ENCODE peak calls at places on chromosomes 16 and 17, in four cellular contexts. One of them, this sample, is unnamed. For H3K36me3 and H3K4me1, the result is how much of the 10 kb centered on the place peaks cover.

GRCh38 chr16:86569843-86570447 is 3.3 kb downstream of the FOXC2 start:
- DNase-seq in kidney: no peak
- DNase-seq in OCI-LY7: peak
- DNase-seq in ascending aorta: no peak
- DNase-seq in this sample: no peak

GRCh38 chr16:82241469-82242052 is 71.5 kb upstream of the MPHOSPH6 start:
- DNase-seq in kidney: no peak
- DNase-seq in OCI-LY7: no peak
- DNase-seq in ascending aorta: no peak
- DNase-seq in this sample: no peak

GRCh38 chr16:77993586-77993985 is 28.8 kb upstream of the CLEC3A start:
- DNase-seq in kidney: no peak
- DNase-seq in OCI-LY7: no peak
- DNase-seq in ascending aorta: no peak
- DNase-seq in this sample: no peak

GRCh38 chr16:24504467-24505345 is 34.7 kb upstream of the RBBP6 start:
- DNase-seq in kidney: no peak
- DNase-seq in ascending aorta: no peak
- DNase-seq in OCI-LY7: peak
- DNase-seq in this sample: no peak

GRCh38 chr17:58338907-58339774 is 10.5 kb upstream of the TSPOAP1 start:
- DNase-seq in ascending aorta: peak
- DNase-seq in OCI-LY7: peak
- DNase-seq in kidney: peak
- DNase-seq in this sample: peak

GRCh38 chr16:86959182-86959651 is 358.0 kb downstream of the C16orf95 start:
- DNase-seq in OCI-LY7: no peak
- DNase-seq in ascending aorta: no peak
- DNase-seq in kidney: peak
- DNase-seq in this sample: no peak

GRCh38 chr16:21597571-21598030 is 1.8 kb upstream of the METTL9 start:
- DNase-seq in kidney: no peak
- DNase-seq in ascending aorta: no peak
- DNase-seq in OCI-LY7: peak
- DNase-seq in this sample: no peak

GRCh38 chr16:1414532-1415265 is at the start of gene UNKL:
- DNase-seq in kidney: peak
- DNase-seq in OCI-LY7: peak
- DNase-seq in ascending aorta: no peak
- DNase-seq in this sample: peak

GRCh38 chr16:5187402-5187952 is 89.9 kb upstream of the EEF2KMT start:
- DNase-seq in ascending aorta: no peak
- DNase-seq in kidney: no peak
- DNase-seq in OCI-LY7: no peak
- DNase-seq in this sample: no peak

GRCh38 chr16:50747206-50747956 is 5.5 kb downstream of the CYLD start:
- DNase-seq in kidney: no peak
- DNase-seq in ascending aorta: no peak
- DNase-seq in OCI-LY7: peak
- DNase-seq in this sample: no peak

GRCh38 chr17:77322534-77323412 is 182.0 kb downstream of the SEC14L1 start:
- DNase-seq in ascending aorta: peak
- DNase-seq in kidney: peak
- DNase-seq in OCI-LY7: peak
- DNase-seq in this sample: peak

GRCh38 chr17:66934040-66934439 is 30.5 kb upstream of the CACNG4 start:
- DNase-seq in ascending aorta: no peak
- DNase-seq in OCI-LY7: no peak
- DNase-seq in kidney: no peak
- DNase-seq in this sample: no peak

GRCh38 chr17:48909796-48910195 is 1.6 kb downstream of the UBE2Z start:
- DNase-seq in OCI-LY7: no peak
- DNase-seq in ascending aorta: no peak
- DNase-seq in kidney: no peak
- DNase-seq in this sample: no peak

GRCh38 chr17:81427446-81428120 is 32.3 kb downstream of the BAHCC1 start:
- DNase-seq in kidney: no peak
- DNase-seq in ascending aorta: no peak
- DNase-seq in OCI-LY7: no peak
- DNase-seq in this sample: peak

GRCh38 chr17:62179525-62180161 is 114.6 kb upstream of the MED13 start:
- DNase-seq in ascending aorta: no peak
- DNase-seq in OCI-LY7: no peak
- DNase-seq in kidney: no peak
- DNase-seq in this sample: no peak

GRCh38 chr16:88978608-88979346 is 1.8 kb upstream of the CBFA2T3 start:
- DNase-seq in kidney: no peak
- DNase-seq in ascending aorta: no peak
- DNase-seq in OCI-LY7: peak
- DNase-seq in this sample: peak

GRCh38 chr16:88777801-88778415 is 7.1 kb downstream of the PIEZO1 start:
- DNase-seq in kidney: no peak
- DNase-seq in ascending aorta: no peak
- DNase-seq in OCI-LY7: no peak
- DNase-seq in this sample: no peak

GRCh38 chr17:12597895-12598294 is 67.8 kb upstream of the MYOCD start:
- DNase-seq in kidney: no peak
- DNase-seq in OCI-LY7: no peak
- DNase-seq in ascending aorta: no peak
- DNase-seq in this sample: no peak

GRCh38 chr17:8153550-8153956 is 1.3 kb upstream of the PER1 start:
- DNase-seq in ascending aorta: peak
- DNase-seq in kidney: peak
- DNase-seq in OCI-LY7: no peak
- DNase-seq in this sample: peak

GRCh38 chr17:83024205-83024971 is 55.0 kb upstream of the METRNL start:
- DNase-seq in kidney: no peak
- DNase-seq in OCI-LY7: no peak
- DNase-seq in ascending aorta: no peak
- DNase-seq in this sample: no peak

DNA sequence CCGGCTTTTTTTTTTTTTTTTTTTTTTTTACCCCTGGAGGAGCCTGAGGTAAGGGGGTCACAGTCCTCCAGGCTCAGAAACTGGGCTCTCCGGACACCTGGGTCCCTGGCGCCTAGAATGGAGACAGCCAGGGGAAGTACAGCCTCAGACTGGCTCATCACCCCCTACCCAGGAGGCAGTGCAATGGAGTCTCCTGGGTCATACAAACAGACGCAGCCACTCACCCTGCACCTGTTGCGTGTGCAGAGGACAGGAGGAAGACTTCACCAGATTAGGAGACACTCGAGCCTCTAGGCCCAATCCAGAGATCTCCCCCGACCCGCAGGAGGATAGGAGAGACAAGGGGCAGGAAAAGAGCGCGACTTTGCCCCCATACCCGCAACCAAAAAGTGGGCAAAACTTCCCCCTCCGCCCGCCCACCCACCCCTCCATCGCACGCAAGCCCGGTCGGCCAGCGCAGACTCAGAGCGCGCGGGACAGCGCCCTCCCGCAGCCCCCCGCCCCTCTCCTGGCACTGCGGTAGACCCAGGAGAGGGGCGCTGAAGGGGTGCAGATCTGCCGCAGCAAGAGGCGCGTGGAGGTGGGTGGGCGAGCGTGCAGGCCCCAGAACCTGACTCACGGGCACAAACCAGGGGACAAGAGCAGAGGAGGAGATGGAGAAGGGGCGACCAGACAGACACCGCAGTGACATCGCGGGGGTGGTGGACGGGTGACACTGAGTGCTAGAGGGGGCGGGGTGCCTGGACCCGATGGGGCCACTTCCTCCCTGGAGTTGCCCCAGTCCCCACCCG is 900 bp downstream of the HAP1 start:
- DNase-seq in kidney: no peak
- DNase-seq in OCI-LY7: no peak
- DNase-seq in ascending aorta: no peak
- DNase-seq in this sample: peak
- H3K4me3 ChIP-seq in kidney: no peak
- H3K4me3 ChIP-seq in OCI-LY7: no peak
- H3K4me3 ChIP-seq in ascending aorta: peak
- H3K4me3 ChIP-seq in this sample: peak

DNA sequence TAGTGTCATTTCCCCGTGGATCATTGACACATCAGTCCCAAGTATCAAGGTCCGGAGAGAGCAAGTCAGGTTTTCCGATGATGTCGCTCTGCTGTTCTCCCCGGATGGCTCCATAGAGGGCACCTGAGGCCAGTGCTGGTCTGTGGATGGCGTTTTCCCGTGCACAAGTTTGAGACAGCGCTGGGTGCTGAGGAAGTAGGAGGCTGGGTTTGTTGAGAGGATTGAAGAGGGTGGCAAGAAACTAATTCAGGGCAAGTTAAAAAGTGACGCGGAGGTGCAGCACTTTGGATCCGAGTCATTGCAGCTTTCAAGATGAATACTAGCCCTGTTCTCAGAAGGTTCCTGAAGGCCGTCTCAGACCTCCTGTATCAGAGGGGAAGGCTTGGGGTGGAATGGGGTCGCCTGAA is 7.7 kb downstream of the NUBP1 start:
- DNase-seq in kidney: no peak
- DNase-seq in OCI-LY7: no peak
- DNase-seq in ascending aorta: no peak
- DNase-seq in this sample: no peak
- H3K36me3 ChIP-seq in kidney: under half
- H3K36me3 ChIP-seq in OCI-LY7: half or more
- H3K36me3 ChIP-seq in ascending aorta: under half
- H3K36me3 ChIP-seq in this sample: half or more

GRCh38 chr16:17272716-17273115 is 198.0 kb downstream of the XYLT1 start:
- DNase-seq in kidney: no peak
- DNase-seq in OCI-LY7: no peak
- DNase-seq in ascending aorta: no peak
- DNase-seq in this sample: no peak
- H3K4me1 ChIP-seq in kidney: under half
- H3K4me1 ChIP-seq in OCI-LY7: under half
- H3K4me1 ChIP-seq in ascending aorta: under half
- H3K4me1 ChIP-seq in this sample: under half

GRCh38 chr17:65656390-65657250 is 95.2 kb upstream of the AXIN2 start:
- DNase-seq in kidney: no peak
- DNase-seq in ascending aorta: no peak
- DNase-seq in OCI-LY7: no peak
- DNase-seq in this sample: no peak
- H3K4me3 ChIP-seq in kidney: no peak
- H3K4me3 ChIP-seq in ascending aorta: no peak
- H3K4me3 ChIP-seq in OCI-LY7: no peak
- H3K4me3 ChIP-seq in this sample: no peak

GRCh38 chr17:68709461-68709860 is 108.3 kb upstream of the FAM20A start:
- DNase-seq in kidney: no peak
- DNase-seq in OCI-LY7: no peak
- DNase-seq in ascending aorta: no peak
- DNase-seq in this sample: no peak

GRCh38 chr17:68710976-68711375 is 109.8 kb upstream of the FAM20A start:
- DNase-seq in OCI-LY7: no peak
- DNase-seq in kidney: no peak
- DNase-seq in ascending aorta: no peak
- DNase-seq in this sample: no peak

GRCh38 chr17:68707032-68707431 is 105.9 kb upstream of the FAM20A start:
- DNase-seq in ascending aorta: no peak
- DNase-seq in kidney: no peak
- DNase-seq in OCI-LY7: no peak
- DNase-seq in this sample: no peak

GRCh38 chr17:68709995-68710780 is 109.0 kb upstream of the FAM20A start:
- DNase-seq in kidney: no peak
- DNase-seq in OCI-LY7: no peak
- DNase-seq in ascending aorta: no peak
- DNase-seq in this sample: no peak

GRCh38 chr17:68711858-68712257 is 110.7 kb upstream of the FAM20A start:
- DNase-seq in kidney: no peak
- DNase-seq in ascending aorta: no peak
- DNase-seq in OCI-LY7: no peak
- DNase-seq in this sample: no peak
- H3K36me3 ChIP-seq in kidney: under half
- H3K36me3 ChIP-seq in ascending aorta: under half
- H3K36me3 ChIP-seq in OCI-LY7: under half
- H3K36me3 ChIP-seq in this sample: under half

DNA sequence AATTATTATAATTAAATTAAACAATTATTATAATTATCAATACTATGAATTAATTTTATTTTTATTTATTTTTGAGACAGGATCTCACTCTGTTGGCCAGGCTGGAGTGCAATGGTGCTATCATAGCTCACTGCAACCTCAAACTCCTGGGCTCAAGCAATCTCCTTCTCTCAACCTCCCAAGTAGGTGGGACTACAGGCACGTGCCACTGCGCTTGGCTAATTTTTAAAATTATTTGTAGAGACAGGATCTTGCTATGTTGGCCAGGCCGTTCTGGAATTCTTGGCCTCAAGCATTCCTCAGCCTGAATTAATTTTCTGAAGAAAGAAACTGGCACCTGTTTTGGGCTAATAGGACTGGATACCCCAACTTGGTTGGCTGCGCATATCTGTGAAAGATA is 10.3 kb downstream of the GNA13 start:
- DNase-seq in OCI-LY7: no peak
- DNase-seq in kidney: no peak
- DNase-seq in ascending aorta: no peak
- DNase-seq in this sample: no peak
- H3K4me1 ChIP-seq in OCI-LY7: half or more
- H3K4me1 ChIP-seq in kidney: under half
- H3K4me1 ChIP-seq in ascending aorta: under half
- H3K4me1 ChIP-seq in this sample: under half

GRCh38 chr16:29963021-29963743 is 1.3 kb downstream of the TMEM219 start:
- DNase-seq in kidney: peak
- DNase-seq in OCI-LY7: no peak
- DNase-seq in ascending aorta: no peak
- DNase-seq in this sample: no peak
- H3K4me3 ChIP-seq in kidney: peak
- H3K4me3 ChIP-seq in OCI-LY7: peak
- H3K4me3 ChIP-seq in ascending aorta: peak
- H3K4me3 ChIP-seq in this sample: peak

DNA sequence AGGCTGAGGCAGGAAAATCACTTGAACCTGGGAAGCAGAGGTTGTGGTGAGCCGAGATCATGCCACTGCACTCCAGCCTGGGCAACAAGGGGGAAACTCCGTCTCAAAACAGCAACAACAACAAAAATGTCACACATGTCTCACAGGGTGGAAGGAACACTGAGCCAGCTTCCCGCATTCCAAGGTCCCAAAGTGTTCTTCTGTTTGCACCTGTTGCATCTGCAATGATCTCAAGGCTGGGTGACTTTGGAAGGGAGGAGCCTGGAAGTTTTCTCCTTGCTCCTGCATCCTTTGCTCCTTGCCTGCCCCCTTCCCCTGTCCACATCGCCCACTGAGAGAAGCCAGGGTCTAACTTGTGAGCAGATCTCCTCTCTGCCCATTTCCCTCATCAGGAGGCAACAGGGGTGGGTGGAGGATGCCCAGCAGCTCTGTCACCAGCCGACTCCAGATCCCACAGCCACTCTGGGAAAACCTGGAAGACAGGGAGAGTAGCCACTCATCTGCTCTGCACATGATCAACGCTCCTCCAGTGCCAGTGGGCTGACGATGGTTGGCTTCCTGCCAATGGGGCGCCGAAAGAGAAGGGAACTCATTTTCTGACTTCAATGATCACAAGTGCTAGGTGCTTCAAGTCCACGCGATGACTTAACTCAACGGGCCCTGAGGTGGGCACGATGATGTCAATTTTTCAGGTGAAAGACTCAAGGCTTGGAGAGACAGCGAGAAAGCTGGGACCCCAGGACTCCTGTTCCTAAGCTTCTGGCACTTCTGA is 12.6 kb downstream of the CHST6 start:
- DNase-seq in OCI-LY7: no peak
- DNase-seq in ascending aorta: no peak
- DNase-seq in kidney: no peak
- DNase-seq in this sample: no peak
- H3K36me3 ChIP-seq in OCI-LY7: under half
- H3K36me3 ChIP-seq in ascending aorta: under half
- H3K36me3 ChIP-seq in kidney: under half
- H3K36me3 ChIP-seq in this sample: under half

GRCh38 chr16:2966803-2967184 is 2.4 kb upstream of the PAQR4 start:
- DNase-seq in ascending aorta: no peak
- DNase-seq in kidney: peak
- DNase-seq in OCI-LY7: no peak
- DNase-seq in this sample: peak
- H3K4me1 ChIP-seq in ascending aorta: under half
- H3K4me1 ChIP-seq in kidney: under half
- H3K4me1 ChIP-seq in OCI-LY7: half or more
- H3K4me1 ChIP-seq in this sample: under half

This sample was measured in left lung.